ENCODE peak calls at places on chromosomes 6 and 20, in seven cellular contexts. B is IMR-90, K is sciatic nerve, V is fibroblast of the aortic adventitia, H is B cell, O is memory B cell, N is NCI-H510A treated with DMSO at 0.1 percent for 48 hours. S is an unnamed sample.

GRCh38 chr6:56573142-56573541 is 69.5 kb downstream of the DST start:
- DNase-seq in B (no peak), V (no peak), O (no peak), K (no peak), N (no peak), H (no peak), S (peak; percentile 68)

GRCh38 chr6:99434702-99435530 is 9.8 kb upstream of the PNISR start:
- DNase-seq in O (no peak), K (no peak), B (peak; percentile 44), V (peak; percentile 59), N (peak; percentile 4), H (peak; percentile 40), S (peak; percentile 46)

GRCh38 chr20:19786311-19786710 is 28.3 kb downstream of the RIN2 start:
- DNase-seq in K (no peak), V (peak; percentile 97), N (peak; percentile 36), B (peak; percentile 92), O (no peak), H (no peak), S (peak; percentile 87)

GRCh38 chr20:38723982-38724602 is at the start of gene SLC32A1:
- DNase-seq in V (no peak), H (peak; percentile 48), O (no peak), K (no peak), N (no peak), B (no peak), S (no peak)

GRCh38 chr20:50558483-50558925 is 48.3 kb downstream of the PTPN1 start:
- DNase-seq in B (peak; percentile 87), O (no peak), N (no peak), V (peak; percentile 49), H (no peak), K (no peak), S (peak; percentile 76)

GRCh38 chr20:32672982-32673727 is 586 bp downstream of the C20orf203 start:
- DNase-seq in O (peak; percentile 7), H (peak; percentile 53), N (no peak), B (no peak), V (no peak), K (no peak), S (no peak)

GRCh38 chr6:104629826-104630225 is 229.9 kb downstream of the HACE1 start:
- DNase-seq in K (no peak), V (no peak), H (no peak), N (no peak), O (no peak), B (no peak), S (peak; percentile 61)

GRCh38 chr6:169490409-169490708 is 211.5 kb downstream of the WDR27 start:
- DNase-seq in V (peak; percentile 78), N (no peak), K (no peak), H (no peak), O (no peak), B (no peak), S (no peak)

GRCh38 chr20:5354871-5355270 is 38.1 kb upstream of the PROKR2 start:
- DNase-seq in O (no peak), H (no peak), K (no peak), N (no peak), V (no peak), B (no peak), S (no peak)

GRCh38 chr6:90293319-90293937 is 3.2 kb downstream of the BACH2 start:
- DNase-seq in H (no peak), O (no peak), N (no peak), K (no peak), V (no peak), B (peak; percentile 8), S (no peak)

GRCh38 chr6:77883849-77884248 is 231.0 kb downstream of the MEI4 start:
- DNase-seq in H (no peak), O (no peak), N (no peak), K (no peak), B (no peak), V (no peak), S (peak; percentile 10)

GRCh38 chr6:116666869-116667268 is 1.7 kb downstream of the ZUP1 start:
- DNase-seq in O (no peak), K (no peak), H (no peak), B (no peak), N (no peak), V (no peak), S (no peak)

GRCh38 chr20:37907677-37908397 is 4.9 kb downstream of the VSTM2L start:
- DNase-seq in N (no peak), H (no peak), B (peak; percentile 42), O (no peak), K (no peak), V (peak; percentile 78), S (peak; percentile 20)

GRCh38 chr6:169385237-169385880 is 131.7 kb upstream of the THBS2 start:
- DNase-seq in V (no peak), O (no peak), N (no peak), H (no peak), K (no peak), B (no peak), S (no peak)

GRCh38 chr20:32828029-32828666 is 8.4 kb downstream of the MAPRE1 start:
- DNase-seq in N (no peak), K (no peak), O (no peak), B (peak; percentile 56), V (peak; percentile 16), H (no peak), S (no peak)

GRCh38 chr20:19047040-19047950 is 165.1 kb upstream of the SLC24A3 start:
- DNase-seq in V (no peak), N (peak; percentile 73), K (no peak), H (no peak), B (no peak), O (no peak), S (no peak)

GRCh38 chr6:126761854-126762253 is 356.6 kb upstream of the RSPO3 start:
- DNase-seq in O (no peak), H (no peak), V (peak; percentile 44), K (no peak), N (no peak), B (no peak), S (no peak)

S was measured in fibroblast of villous mesenchyme.